ENCODE peak calls at places on chromosomes 6 and 20, in four cellular contexts. One of them, this sample, is unnamed.

GRCh38 chr6:63403725-63404124 is 83.9 kb upstream of the LGSN start:
- DNase-seq in cardiac muscle cell: no peak
- DNase-seq in cardiac fibroblast: no peak
- DNase-seq in PC-9: no peak
- DNase-seq in this sample: no peak

GRCh38 chr6:148878683-148879082 is 131.9 kb downstream of the UST start:
- DNase-seq in cardiac muscle cell: no peak
- DNase-seq in cardiac fibroblast: no peak
- DNase-seq in PC-9: no peak
- DNase-seq in this sample: no peak

GRCh38 chr6:35449287-35449881 is 2.8 kb upstream of the FANCE start:
- DNase-seq in cardiac muscle cell: peak; percentile 78
- DNase-seq in cardiac fibroblast: peak; percentile 83
- DNase-seq in PC-9: peak; percentile 68
- DNase-seq in this sample: no peak

GRCh38 chr6:37602360-37602759 is 95.3 kb downstream of the MDGA1 start:
- DNase-seq in cardiac muscle cell: peak; percentile 43
- DNase-seq in cardiac fibroblast: peak; percentile 29
- DNase-seq in PC-9: no peak
- DNase-seq in this sample: no peak

GRCh38 chr6:15506066-15506465 is 156.8 kb downstream of the DTNBP1 start:
- DNase-seq in cardiac muscle cell: no peak
- DNase-seq in cardiac fibroblast: no peak
- DNase-seq in PC-9: no peak
- DNase-seq in this sample: no peak

GRCh38 chr20:37741560-37741959 is 47.7 kb downstream of the CTNNBL1 start:
- DNase-seq in cardiac muscle cell: no peak
- DNase-seq in cardiac fibroblast: no peak
- DNase-seq in PC-9: no peak
- DNase-seq in this sample: no peak

GRCh38 chr20:3652646-3653596 is 10.3 kb downstream of the GFRA4 start:
- DNase-seq in cardiac muscle cell: no peak
- DNase-seq in cardiac fibroblast: no peak
- DNase-seq in PC-9: no peak
- DNase-seq in this sample: no peak

GRCh38 chr20:19022118-19022575 is 190.3 kb upstream of the SLC24A3 start:
- DNase-seq in cardiac muscle cell: no peak
- DNase-seq in cardiac fibroblast: no peak
- DNase-seq in PC-9: no peak
- DNase-seq in this sample: no peak

GRCh38 chr6:56246544-56246940 is 838 bp downstream of the COL21A1 start:
- DNase-seq in cardiac muscle cell: no peak
- DNase-seq in cardiac fibroblast: no peak
- DNase-seq in PC-9: no peak
- DNase-seq in this sample: no peak

GRCh38 chr6:67888886-67889681 is 746.0 kb upstream of the ADGRB3 start:
- DNase-seq in cardiac muscle cell: no peak
- DNase-seq in cardiac fibroblast: no peak
- DNase-seq in PC-9: no peak
- DNase-seq in this sample: no peak

GRCh38 chr6:94468830-94469229 is 1049.5 kb upstream of the EPHA7 start:
- DNase-seq in cardiac muscle cell: no peak
- DNase-seq in cardiac fibroblast: no peak
- DNase-seq in PC-9: no peak
- DNase-seq in this sample: no peak

GRCh38 chr6:127902933-127903332 is 2.1 kb upstream of the THEMIS start:
- DNase-seq in cardiac muscle cell: no peak
- DNase-seq in cardiac fibroblast: no peak
- DNase-seq in PC-9: no peak
- DNase-seq in this sample: no peak

GRCh38 chr6:10000461-10000992 is 414.3 kb downstream of the TFAP2A start:
- DNase-seq in cardiac muscle cell: no peak
- DNase-seq in cardiac fibroblast: no peak
- DNase-seq in PC-9: peak; percentile 62
- DNase-seq in this sample: no peak

GRCh38 chr20:10604865-10605440 is 68.8 kb downstream of the JAG1 start:
- DNase-seq in cardiac muscle cell: no peak
- DNase-seq in cardiac fibroblast: no peak
- DNase-seq in PC-9: no peak
- DNase-seq in this sample: no peak

GRCh38 chr6:42047790-42048405 is 2.4 kb upstream of the TAF8 start:
- DNase-seq in cardiac muscle cell: no peak
- DNase-seq in cardiac fibroblast: no peak
- DNase-seq in PC-9: no peak
- DNase-seq in this sample: no peak

GRCh38 chr6:31651602-31652191 is 764 bp downstream of the BAG6 start:
- DNase-seq in cardiac muscle cell: peak; percentile 81
- DNase-seq in cardiac fibroblast: peak; percentile 84
- DNase-seq in PC-9: peak; percentile 71
- DNase-seq in this sample: peak; percentile 77

GRCh38 chr20:32565735-32566032 is 19.4 kb downstream of the NOL4L start:
- DNase-seq in cardiac muscle cell: no peak
- DNase-seq in cardiac fibroblast: no peak
- DNase-seq in PC-9: no peak
- DNase-seq in this sample: no peak

GRCh38 chr6:35136185-35136584 is 5.0 kb downstream of the TCP11 start:
- DNase-seq in cardiac muscle cell: no peak
- DNase-seq in cardiac fibroblast: no peak
- DNase-seq in PC-9: no peak
- DNase-seq in this sample: no peak

GRCh38 chr6:26383624-26384417 is 913 bp downstream of the BTN2A2 start:
- DNase-seq in cardiac muscle cell: peak; percentile 41
- DNase-seq in cardiac fibroblast: peak; percentile 43
- DNase-seq in PC-9: peak; percentile 55
- DNase-seq in this sample: peak; percentile 46

GRCh38 chr20:43388267-43389081 is 69.2 kb upstream of the SRSF6 start:
- DNase-seq in cardiac muscle cell: peak; percentile 89
- DNase-seq in cardiac fibroblast: peak; percentile 85
- DNase-seq in PC-9: no peak
- DNase-seq in this sample: no peak

GRCh38 chr6:132388291-132388690 is 13.0 kb downstream of the MOXD1 start:
- DNase-seq in cardiac muscle cell: no peak
- DNase-seq in cardiac fibroblast: no peak
- DNase-seq in PC-9: no peak
- DNase-seq in this sample: no peak

GRCh38 chr20:62924567-62925419 is 1.5 kb downstream of the DIDO1 start:
- DNase-seq in cardiac muscle cell: peak; percentile 39
- DNase-seq in cardiac fibroblast: peak; percentile 42
- DNase-seq in PC-9: peak; percentile 45
- DNase-seq in this sample: no peak

GRCh38 chr20:25247100-25247665 is 702 bp upstream of the PYGB start:
- DNase-seq in cardiac muscle cell: peak; percentile 68
- DNase-seq in cardiac fibroblast: peak; percentile 72
- DNase-seq in PC-9: peak; percentile 48
- DNase-seq in this sample: no peak

GRCh38 chr6:104943781-104944180 is 13.1 kb upstream of the LIN28B start:
- DNase-seq in cardiac muscle cell: peak; percentile 37
- DNase-seq in cardiac fibroblast: peak; percentile 16
- DNase-seq in PC-9: no peak
- DNase-seq in this sample: no peak

GRCh38 chr6:108168501-108168979 is 2.7 kb downstream of the NR2E1 start:
- DNase-seq in cardiac muscle cell: peak; percentile 28
- DNase-seq in cardiac fibroblast: peak; percentile 27
- DNase-seq in PC-9: no peak
- DNase-seq in this sample: no peak

GRCh38 chr20:25476106-25477105 is 68.9 kb downstream of the GINS1 start:
- DNase-seq in cardiac muscle cell: no peak
- DNase-seq in cardiac fibroblast: no peak
- DNase-seq in PC-9: no peak
- DNase-seq in this sample: no peak

GRCh38 chr6:46983007-46983411 is 59.1 kb downstream of the ADGRF1 start:
- DNase-seq in cardiac muscle cell: no peak
- DNase-seq in cardiac fibroblast: no peak
- DNase-seq in PC-9: peak; percentile 98
- DNase-seq in this sample: peak; percentile 64

GRCh38 chr20:51529758-51530157 is 12.8 kb downstream of the NFATC2 start:
- DNase-seq in cardiac muscle cell: no peak
- DNase-seq in cardiac fibroblast: no peak
- DNase-seq in PC-9: no peak
- DNase-seq in this sample: no peak

GRCh38 chr6:82322386-82322785 is 41.2 kb upstream of the TPBG start:
- DNase-seq in cardiac muscle cell: peak; percentile 17
- DNase-seq in cardiac fibroblast: no peak
- DNase-seq in PC-9: no peak
- DNase-seq in this sample: no peak

GRCh38 chr6:16633961-16634360 is 127.3 kb downstream of the ATXN1 start:
- DNase-seq in cardiac muscle cell: no peak
- DNase-seq in cardiac fibroblast: no peak
- DNase-seq in PC-9: no peak
- DNase-seq in this sample: no peak

GRCh38 chr6:30683137-30683979 is 3.1 kb downstream of the PPP1R18 start:
- DNase-seq in cardiac muscle cell: no peak
- DNase-seq in cardiac fibroblast: peak; percentile 25
- DNase-seq in PC-9: no peak
- DNase-seq in this sample: no peak

GRCh38 chr6:159789377-159790148 is at the start of gene TCP1:
- DNase-seq in cardiac muscle cell: peak; percentile 100
- DNase-seq in cardiac fibroblast: peak; percentile 100
- DNase-seq in PC-9: peak; percentile 97
- DNase-seq in this sample: peak; percentile 99

GRCh38 chr20:1737134-1737533 is 79.6 kb upstream of the SIRPG start:
- DNase-seq in cardiac muscle cell: no peak
- DNase-seq in cardiac fibroblast: no peak
- DNase-seq in PC-9: no peak
- DNase-seq in this sample: no peak

GRCh38 chr20:1735417-1736089 is 78.0 kb upstream of the SIRPG start:
- DNase-seq in cardiac muscle cell: no peak
- DNase-seq in cardiac fibroblast: no peak
- DNase-seq in PC-9: no peak
- DNase-seq in this sample: no peak

GRCh38 chr20:1734269-1734858 is 76.8 kb upstream of the SIRPG start:
- DNase-seq in cardiac muscle cell: no peak
- DNase-seq in cardiac fibroblast: no peak
- DNase-seq in PC-9: no peak
- DNase-seq in this sample: peak; percentile 8
- TF ChIP-seq CTCF in cardiac muscle cell: no peak
- TF ChIP-seq CTCF in cardiac fibroblast: no peak
- TF ChIP-seq CTCF in PC-9: no peak
- TF ChIP-seq CTCF in this sample: peak; percentile 86

GRCh38 chr6:2791124-2792050 is 26.2 kb downstream of the WRNIP1 start:
- DNase-seq in cardiac muscle cell: peak; percentile 87
- DNase-seq in cardiac fibroblast: peak; percentile 87
- DNase-seq in PC-9: peak; percentile 71
- DNase-seq in this sample: peak; percentile 75
- H3K4me3 ChIP-seq in cardiac muscle cell: no peak overlapping the region
- H3K4me3 ChIP-seq in cardiac fibroblast: no peak overlapping the region
- H3K4me3 ChIP-seq in PC-9: no peak overlapping the region
- H3K4me3 ChIP-seq in this sample: no peak overlapping the region

GRCh38 chr6:6220718-6221117 is 99.7 kb downstream of the F13A1 start:
- DNase-seq in cardiac muscle cell: no peak
- DNase-seq in cardiac fibroblast: no peak
- DNase-seq in PC-9: no peak
- DNase-seq in this sample: no peak
- TF ChIP-seq CTCF in cardiac muscle cell: no peak
- TF ChIP-seq CTCF in cardiac fibroblast: no peak
- TF ChIP-seq CTCF in PC-9: no peak
- TF ChIP-seq CTCF in this sample: peak; percentile 35

DNA sequence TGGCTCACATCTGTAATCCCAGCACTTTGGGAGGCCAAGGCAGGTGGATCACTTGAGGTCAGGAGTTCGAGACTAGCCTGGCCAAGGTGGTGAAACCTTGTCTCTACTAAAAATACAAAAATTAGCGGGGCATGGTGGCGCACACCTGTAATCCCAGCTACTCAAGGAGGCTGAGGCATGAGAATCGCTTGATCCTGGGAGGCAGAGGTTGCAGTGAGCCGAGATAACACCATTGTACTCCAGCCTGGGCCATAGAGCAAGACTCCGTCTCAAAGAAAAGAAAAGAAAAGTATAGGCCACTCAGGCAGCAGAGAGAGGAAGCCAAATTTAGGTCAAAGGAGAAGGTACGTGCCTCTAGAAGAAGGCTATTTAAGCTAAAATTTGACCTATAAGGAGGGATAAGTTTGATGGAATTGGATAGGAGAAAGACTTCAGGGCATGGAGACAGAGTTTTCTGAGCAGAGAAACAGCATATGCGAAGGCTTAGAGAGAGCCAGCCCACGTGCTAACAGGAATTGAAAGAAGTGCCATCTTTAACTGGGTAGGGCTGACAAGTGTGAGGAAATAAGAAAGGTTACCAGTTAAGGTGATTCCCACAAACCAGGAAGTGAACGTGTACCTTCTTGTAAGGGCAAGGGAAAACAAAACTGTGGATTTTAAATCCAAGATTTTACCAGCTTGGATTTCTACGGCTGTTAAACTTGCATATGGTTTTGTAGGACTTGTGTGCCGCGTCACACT is 113.8 kb downstream of the IPCEF1 start:
- DNase-seq in cardiac muscle cell: no peak
- DNase-seq in cardiac fibroblast: no peak
- DNase-seq in PC-9: no peak
- DNase-seq in this sample: no peak
- H3K4me3 ChIP-seq in cardiac muscle cell: no peak overlapping the region
- H3K4me3 ChIP-seq in cardiac fibroblast: no peak overlapping the region
- H3K4me3 ChIP-seq in PC-9: no peak overlapping the region
- H3K4me3 ChIP-seq in this sample: no peak overlapping the region

GRCh38 chr6:142152731-142153130 is 5.7 kb downstream of the VTA1 start:
- DNase-seq in cardiac muscle cell: peak; percentile 52
- DNase-seq in cardiac fibroblast: peak; percentile 63
- DNase-seq in PC-9: no peak
- DNase-seq in this sample: no peak

DNA sequence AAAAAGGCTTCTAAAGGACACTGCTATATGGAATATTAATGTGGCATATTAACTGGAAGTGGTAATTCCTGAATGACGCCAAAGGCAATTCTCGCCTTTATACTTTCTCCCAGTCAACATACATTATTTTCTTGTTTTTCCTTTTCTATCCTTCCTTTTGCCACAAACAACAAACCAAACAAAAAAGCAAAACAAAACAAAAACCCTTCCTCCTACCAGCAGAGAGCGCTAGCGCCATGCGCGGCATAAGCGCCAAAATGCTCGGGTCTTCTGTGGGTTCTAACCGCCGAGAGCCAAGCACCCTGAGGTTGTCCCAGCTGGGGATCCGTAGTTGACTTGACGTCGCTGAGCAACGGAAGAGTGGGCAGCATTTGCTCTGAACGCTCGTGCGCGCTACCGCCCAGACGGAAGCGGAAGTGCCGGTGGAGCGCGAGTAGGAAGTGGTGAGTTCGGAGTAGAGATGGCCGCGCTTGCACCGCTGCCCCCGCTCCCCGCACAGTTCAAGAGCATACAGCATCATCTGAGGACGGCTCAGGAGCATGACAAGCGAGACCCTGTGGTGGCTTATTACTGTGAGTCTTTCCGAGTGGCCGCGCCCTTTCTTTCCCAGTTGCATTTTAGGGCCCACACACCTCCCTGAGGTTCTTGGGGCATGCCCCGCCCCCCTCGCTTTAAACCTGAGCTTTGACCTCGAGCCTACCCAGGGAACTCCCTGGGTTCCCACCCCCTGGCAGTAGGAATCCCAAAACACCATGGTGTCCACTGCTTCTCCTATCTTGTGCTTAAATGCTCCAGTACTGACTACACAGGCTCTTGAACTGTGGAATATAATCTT is at the start of the genes NMBR and VTA1:
- DNase-seq in cardiac muscle cell: peak; percentile 100
- DNase-seq in cardiac fibroblast: peak; percentile 100
- DNase-seq in PC-9: peak; percentile 95
- DNase-seq in this sample: peak; percentile 99
- TF ChIP-seq CTCF in cardiac muscle cell: peak; percentile 94
- TF ChIP-seq CTCF in cardiac fibroblast: peak; percentile 92
- TF ChIP-seq CTCF in PC-9: peak; percentile 84
- TF ChIP-seq CTCF in this sample: peak; percentile 83

GRCh38 chr6:165961236-165961751 is 206.4 kb downstream of the TBXT start:
- DNase-seq in cardiac muscle cell: no peak
- DNase-seq in cardiac fibroblast: no peak
- DNase-seq in PC-9: no peak
- DNase-seq in this sample: no peak
- H3K4me3 ChIP-seq in cardiac muscle cell: no peak overlapping the region
- H3K4me3 ChIP-seq in cardiac fibroblast: no peak overlapping the region
- H3K4me3 ChIP-seq in PC-9: no peak overlapping the region
- H3K4me3 ChIP-seq in this sample: no peak overlapping the region